ENCODE peak calls at places on chromosomes 2 and 18, in four cellular contexts. V, I, T and B are unnamed samples.

GRCh38 chr2:27296466-27296865 is 11.8 kb downstream of the UCN start:
- DNase-seq in V (no peak), I (no peak), T (no peak), B (no peak)

GRCh38 chr2:27832396-27832795 is 57.8 kb downstream of the RBKS start:
- DNase-seq in V (no peak), I (no peak), T (no peak), B (no peak)

GRCh38 chr2:48406096-48406495 is 123.9 kb upstream of the STON1 start:
- DNase-seq in V (no peak), I (no peak), T (no peak), B (no peak)

GRCh38 chr18:23126352-23127056 is 8.8 kb upstream of the CABLES1 start:
- DNase-seq in V (no peak), I (no peak), T (no peak), B (no peak)

GRCh38 chr2:109392140-109392539 is 221.6 kb downstream of the SEPTIN10 start:
- DNase-seq in V (no peak), I (no peak), T (no peak), B (no peak)

GRCh38 chr2:239302808-239303557 is 97.8 kb downstream of the HDAC4 start:
- DNase-seq in V (no peak), I (peak), T (no peak), B (no peak)

GRCh38 chr2:45068643-45069140 is 59.4 kb upstream of the SIX2 start:
- DNase-seq in V (no peak), I (no peak), T (no peak), B (no peak)

GRCh38 chr2:165586019-165586418 is 116.5 kb downstream of the CSRNP3 start:
- DNase-seq in V (no peak), I (no peak), T (no peak), B (no peak)

GRCh38 chr2:216139884-216140283 is 30.7 kb downstream of the XRCC5 start:
- DNase-seq in V (peak), I (no peak), T (no peak), B (no peak)

GRCh38 chr18:54388203-54389142 is 30.8 kb downstream of the C18orf54 start:
- DNase-seq in V (peak), I (no peak), T (no peak), B (no peak)

GRCh38 chr18:73199151-73199550 is 331.4 kb upstream of the NETO1 start:
- DNase-seq in V (no peak), I (no peak), T (no peak), B (no peak)

GRCh38 chr2:191030521-191031154 is 16.7 kb upstream of the STAT1 start:
- DNase-seq in V (peak), I (no peak), T (no peak), B (no peak)

GRCh38 chr2:10091182-10091932 is 11.1 kb upstream of the CYS1 start:
- DNase-seq in V (no peak), I (no peak), T (peak), B (peak)

GRCh38 chr2:41919135-41919534 is 128.7 kb upstream of the PKDCC start:
- DNase-seq in V (no peak), I (no peak), T (no peak), B (no peak)

GRCh38 chr18:63775166-63775730 is at the start of gene SERPINB7:
- DNase-seq in V (no peak), I (no peak), T (no peak), B (no peak)

GRCh38 chr2:39608212-39608575 is 57.5 kb upstream of the TMEM178A start:
- DNase-seq in V (no peak), I (no peak), T (no peak), B (no peak)

GRCh38 chr2:25373269-25373981 is 31.7 kb upstream of the DNMT3A start:
- DNase-seq in V (no peak), I (no peak), T (peak), B (no peak)

GRCh38 chr2:127805491-127805890 is 5.5 kb downstream of the WDR33 start:
- DNase-seq in V (no peak), I (no peak), T (no peak), B (no peak)

GRCh38 chr2:109204412-109204811 is 75.4 kb downstream of the SH3RF3 start:
- DNase-seq in V (no peak), I (peak), T (no peak), B (no peak)

GRCh38 chr2:132593171-132593570 is 76.8 kb downstream of the LYPD1 start:
- DNase-seq in V (no peak), I (no peak), T (no peak), B (no peak)

GRCh38 chr2:27105981-27106380 is 12.9 kb downstream of the CGREF1 start:
- DNase-seq in V (no peak), I (no peak), T (no peak), B (no peak)

GRCh38 chr18:985301-985700 is 80.6 kb downstream of the ADCYAP1 start:
- DNase-seq in V (peak), I (no peak), T (no peak), B (peak)

GRCh38 chr2:212919238-212919637 is 232.2 kb downstream of the IKZF2 start:
- DNase-seq in V (no peak), I (no peak), T (no peak), B (no peak)

GRCh38 chr2:236348279-236348678 is 84.1 kb upstream of the ASB18 start:
- DNase-seq in V (no peak), I (no peak), T (no peak), B (no peak)

GRCh38 chr2:149200109-149200520 is 130.3 kb upstream of the LYPD6 start:
- DNase-seq in V (no peak), I (no peak), T (no peak), B (no peak)

GRCh38 chr18:500556-501405 is at the start of gene COLEC12:
- DNase-seq in V (peak), I (no peak), T (peak), B (peak)

GRCh38 chr2:178152033-178152432 is 39.8 kb downstream of the RBM45 start:
- DNase-seq in V (no peak), I (no peak), T (no peak), B (peak)

GRCh38 chr2:76721226-76721625 is 801.0 kb downstream of the LRRTM4 start:
- DNase-seq in V (no peak), I (no peak), T (no peak), B (no peak)

GRCh38 chr2:105553538-105554196 is 154.8 kb upstream of the FHL2 start:
- DNase-seq in V (no peak), I (no peak), T (no peak), B (no peak)

GRCh38 chr18:59354731-59355130 is 4.3 kb downstream of the LMAN1 start:
- DNase-seq in V (no peak), I (no peak), T (no peak), B (no peak)

GRCh38 chr2:146927080-146927714 is 917.6 kb upstream of the ACVR2A start:
- DNase-seq in V (peak), I (no peak), T (peak), B (no peak)

GRCh38 chr2:43269074-43269572 is 42.7 kb upstream of the ZFP36L2 start:
- DNase-seq in V (peak), I (peak), T (peak), B (peak)

GRCh38 chr2:103818176-103818575 is 1035.7 kb upstream of the POU3F3 start:
- DNase-seq in V (no peak), I (no peak), T (no peak), B (no peak)

GRCh38 chr2:71469403-71470398 is 16.3 kb downstream of the DYSF start:
- DNase-seq in V (no peak), I (no peak), T (peak), B (no peak)

GRCh38 chr2:149598014-149598395 is 10.4 kb upstream of the MMADHC start:
- DNase-seq in V (no peak), I (no peak), T (no peak), B (no peak)

GRCh38 chr2:31318360-31319336 is 84.7 kb downstream of the EHD3 start:
- DNase-seq in V (no peak), I (peak), T (peak), B (peak)

GRCh38 chr2:234003972-234004617 is 46.4 kb upstream of the SPP2 start:
- DNase-seq in V (no peak), I (no peak), T (no peak), B (no peak)